ENCODE peak calls at places on chromosomes 4 and X, in ten cellular contexts. E is psoas muscle; N is pons; K is mammary epithelial cell; F is smooth muscle cell of the brain vasculature; G is AG10803; H is NCI-H1048; S is osteoblast; U is stimulated activated CD4-positive, alpha-beta T cell treated with anti-CD3 and anti-CD28 coated beads, TNF-alpha, amount 100 ng/mL, for 4 hours; W is activated CD4-positive, alpha-beta memory T cell treated with anti-CD3 and anti-CD28 coated beads, Interleukin-2, amount 10 ng/mL, durations not matched to agents 7 days and 5 days. O is an unnamed sample.

GRCh38 chr4:99435154-99435553 is at the start of gene ADH7:
- DNase-seq in E (no peak), N (no peak), K (no peak), F (no peak), G (no peak), H (no peak), S (no peak), U (no peak), W (no peak), O (no peak)

GRCh38 chr4:111641813-111642579 is 503.3 kb upstream of the FAM241A start:
- DNase-seq in E (peak; percentile 16), N (peak; percentile 92), K (peak; percentile 68), F (peak; percentile 65), G (peak; percentile 95), H (peak; percentile 38), S (peak; percentile 34), U (no peak), W (peak; percentile 20), O (peak; percentile 83)

GRCh38 chr4:140807491-140808257 is 51.5 kb upstream of the TBC1D9 start:
- DNase-seq in E (no peak), N (peak; percentile 77), K (no peak), F (peak; percentile 31), G (no peak), H (no peak), S (peak; percentile 47), U (no peak), W (no peak), O (no peak)

GRCh38 chr4:42555828-42556227 is 101.1 kb downstream of the ATP8A1 start:
- DNase-seq in E (no peak), N (no peak), K (peak; percentile 0), F (no peak), G (peak; percentile 2), H (no peak), S (no peak), U (no peak), W (no peak), O (peak; percentile 41)

GRCh38 chrX:40326186-40326965 is 228.6 kb upstream of the BCOR start:
- DNase-seq in E (no peak), N (no peak), K (peak; percentile 28), F (no peak), G (no peak), H (no peak), S (no peak), U (no peak), W (no peak), O (peak; percentile 7)

GRCh38 chr4:159047478-159048165 is 55.3 kb upstream of the RAPGEF2 start:
- DNase-seq in E (no peak), N (no peak), K (no peak), F (no peak), G (no peak), H (no peak), S (no peak), U (no peak), W (peak; percentile 31), O (peak; percentile 13)

GRCh38 chr4:177408023-177408422 is 34.2 kb downstream of the AGA start:
- DNase-seq in E (no peak), N (no peak), K (no peak), F (no peak), G (no peak), H (no peak), S (no peak), U (no peak), W (no peak), O (no peak)

GRCh38 chrX:12989456-12989855 is 14.5 kb downstream of the TMSB4X start:
- DNase-seq in E (no peak), N (no peak), K (no peak), F (no peak), G (no peak), H (no peak), S (no peak), U (no peak), W (no peak), O (no peak)

GRCh38 chr4:171880136-171880535 is 66.9 kb downstream of the GALNTL6 start:
- DNase-seq in E (no peak), N (no peak), K (peak; percentile 51), F (peak; percentile 20), G (peak; percentile 90), H (no peak), S (no peak), U (no peak), W (no peak), O (peak; percentile 96)

GRCh38 chr4:99894998-99895397 is 771 bp upstream of the LAMTOR3 start:
- DNase-seq in E (no peak), N (no peak), K (no peak), F (no peak), G (no peak), H (no peak), S (no peak), U (no peak), W (no peak), O (no peak)

GRCh38 chrX:131650637-131651410 is 107.0 kb downstream of the OR13H1 start:
- DNase-seq in E (no peak), N (no peak), K (peak; percentile 2), F (no peak), G (peak; percentile 1), H (no peak), S (no peak), U (no peak), W (no peak), O (peak; percentile 26)

GRCh38 chrX:40012800-40013682 is 84.7 kb downstream of the BCOR start:
- DNase-seq in E (peak; percentile 68), N (no peak), K (peak; percentile 54), F (no peak), G (peak; percentile 56), H (no peak), S (peak; percentile 92), U (no peak), W (peak; percentile 60), O (peak; percentile 23)

GRCh38 chrX:46762963-46763362 is 4.0 kb upstream of the SLC9A7 start:
- DNase-seq in E (no peak), N (no peak), K (no peak), F (no peak), G (no peak), H (no peak), S (no peak), U (no peak), W (no peak), O (no peak)

GRCh38 chr4:52103314-52103713 is 52.2 kb downstream of the SPATA18 start:
- DNase-seq in E (no peak), N (peak; percentile 13), K (peak; percentile 40), F (no peak), G (peak; percentile 29), H (no peak), S (no peak), U (no peak), W (no peak), O (peak; percentile 17)

GRCh38 chr4:15413010-15413622 is 14.7 kb upstream of the C1QTNF7 start:
- DNase-seq in E (no peak), N (no peak), K (no peak), F (no peak), G (no peak), H (no peak), S (no peak), U (no peak), W (no peak), O (no peak)

GRCh38 chrX:8868070-8868795 is 67.0 kb upstream of the FAM9A start:
- DNase-seq in E (no peak), N (no peak), K (peak; percentile 63), F (no peak), G (peak; percentile 62), H (no peak), S (no peak), U (no peak), W (no peak), O (peak; percentile 56)

GRCh38 chr4:89152972-89153371 is 41.6 kb downstream of the TIGD2 start:
- DNase-seq in E (no peak), N (no peak), K (no peak), F (no peak), G (no peak), H (no peak), S (no peak), U (no peak), W (no peak), O (no peak)

GRCh38 chr4:47160095-47160494 is 128.7 kb downstream of the GABRB1 start:
- DNase-seq in E (no peak), N (no peak), K (no peak), F (no peak), G (no peak), H (no peak), S (no peak), U (no peak), W (no peak), O (no peak)

GRCh38 chr4:78439328-78439727 is 112.2 kb upstream of the ANXA3 start:
- DNase-seq in E (no peak), N (no peak), K (no peak), F (no peak), G (no peak), H (no peak), S (no peak), U (no peak), W (no peak), O (peak; percentile 41)

GRCh38 chrX:32741910-32742309 is 469.4 kb downstream of the DMD start:
- DNase-seq in E (no peak), N (no peak), K (no peak), F (no peak), G (no peak), H (no peak), S (no peak), U (no peak), W (no peak), O (no peak)

GRCh38 chrX:135481696-135482179 is 38.7 kb upstream of the INTS6L start:
- DNase-seq in E (no peak), N (no peak), K (no peak), F (no peak), G (no peak), H (no peak), S (no peak), U (no peak), W (no peak), O (no peak)

GRCh38 chr4:125735107-125735506 is 420.4 kb downstream of the FAT4 start:
- DNase-seq in E (peak; percentile 25), N (no peak), K (peak; percentile 79), F (peak; percentile 74), G (peak; percentile 92), H (no peak), S (peak; percentile 81), U (no peak), W (no peak), O (peak; percentile 98)

GRCh38 chr4:38667005-38667771 is 3.2 kb downstream of the KLF3 start:
- DNase-seq in E (peak; percentile 59), N (peak; percentile 97), K (peak; percentile 98), F (peak; percentile 92), G (peak; percentile 98), H (no peak), S (peak; percentile 93), U (no peak), W (peak; percentile 50), O (peak; percentile 99)

GRCh38 chr4:185210102-185210981 is 944 bp downstream of the SNX25 start:
- DNase-seq in E (peak; percentile 61), N (peak; percentile 30), K (peak; percentile 47), F (no peak), G (peak; percentile 46), H (no peak), S (peak; percentile 87), U (peak; percentile 30), W (peak; percentile 48), O (peak; percentile 34)

GRCh38 chrX:47244676-47245075 is 11.9 kb downstream of the USP11 start:
- DNase-seq in E (no peak), N (no peak), K (no peak), F (no peak), G (no peak), H (no peak), S (no peak), U (no peak), W (no peak), O (no peak)

GRCh38 chrX:110795645-110796510 is at the start of gene CHRDL1:
- DNase-seq in E (peak; percentile 27), N (no peak), K (no peak), F (no peak), G (no peak), H (no peak), S (peak; percentile 58), U (no peak), W (no peak), O (peak; percentile 18)

GRCh38 chr4:173685761-173686260 is 155.8 kb upstream of the HAND2 start:
- DNase-seq in E (no peak), N (no peak), K (no peak), F (no peak), G (no peak), H (no peak), S (no peak), U (no peak), W (no peak), O (no peak)

GRCh38 chr4:75179510-75179909 is 246.6 kb downstream of the PARM1 start:
- DNase-seq in E (no peak), N (no peak), K (no peak), F (no peak), G (no peak), H (no peak), S (no peak), U (no peak), W (no peak), O (no peak)

O was measured in renal cortical epithelial cell.